ENCODE peak calls at places on chromosomes 12 and 14, in eight cellular contexts. F is BE2C, T is astrocyte, C is sigmoid colon, R is GM12865, J is fibroblast of the aortic adventitia, P is bronchial epithelial cell, A is pancreas. O is an unnamed sample.

GRCh38 chr12:76232013-76232412 is 116.2 kb downstream of the BBS10 start:
- DNase-seq in A (no peak), C (no peak), R (no peak), F (no peak), P (no peak), J (no peak), T (no peak), O (no peak)

GRCh38 chr14:63030113-63030512 is 15.1 kb downstream of the KCNH5 start:
- DNase-seq in A (no peak), C (no peak), R (no peak), T (no peak), P (no peak), J (no peak), F (no peak), O (no peak)

GRCh38 chr14:48568252-48568651 is 892.8 kb upstream of the MDGA2 start:
- DNase-seq in A (no peak), J (no peak), C (no peak), P (no peak), T (no peak), R (no peak), F (no peak), O (no peak)

GRCh38 chr12:94795520-94795919 is 145.2 kb upstream of the TMCC3 start:
- DNase-seq in T (peak; percentile 47), F (no peak), J (peak; percentile 46), R (no peak), C (no peak), P (peak; percentile 65), A (no peak), O (peak; percentile 53)

GRCh38 chr12:32399373-32400113 is at the start of gene FGD4:
- DNase-seq in C (peak; percentile 87), P (peak; percentile 79), A (peak; percentile 94), J (peak; percentile 58), T (peak; percentile 70), R (peak; percentile 73), F (peak; percentile 87), O (peak; percentile 87)

GRCh38 chr12:49051373-49051764 is 9.2 kb downstream of the KMT2D start:
- DNase-seq in F (no peak), T (no peak), C (no peak), R (no peak), J (no peak), P (no peak), A (no peak), O (no peak)

GRCh38 chr14:39015360-39015961 is 87.6 kb downstream of the SEC23A start:
- DNase-seq in C (no peak), T (peak; percentile 25), R (peak; percentile 61), F (peak; percentile 52), J (peak; percentile 69), A (no peak), P (peak; percentile 54), O (peak; percentile 67)

GRCh38 chr12:48351022-48351708 is 446 bp upstream of the ZNF641 start:
- DNase-seq in T (peak; percentile 67), C (peak; percentile 93), R (no peak), F (no peak), A (peak; percentile 69), P (peak; percentile 58), J (peak; percentile 76), O (peak; percentile 91)

GRCh38 chr12:68904351-68904982 is 28.5 kb downstream of the CPM start:
- DNase-seq in P (no peak), C (no peak), J (no peak), F (no peak), T (no peak), R (no peak), A (no peak), O (no peak)

GRCh38 chr14:68686724-68687123 is 106.1 kb downstream of the ZFP36L1 start:
- DNase-seq in C (peak; percentile 14), F (no peak), J (no peak), T (no peak), P (no peak), R (no peak), A (no peak), O (no peak)

GRCh38 chr14:104140213-104140462 is 1.8 kb downstream of the KIF26A start:
- DNase-seq in R (no peak), C (peak; percentile 37), J (no peak), T (no peak), F (peak; percentile 11), P (no peak), A (peak; percentile 1), O (no peak)

GRCh38 chr12:82663893-82664292 is 22.8 kb upstream of the TMTC2 start:
- DNase-seq in T (no peak), J (no peak), C (no peak), R (no peak), F (no peak), P (no peak), A (no peak), O (no peak)

GRCh38 chr14:54447231-54447692 is 6.1 kb upstream of the CNIH1 start:
- DNase-seq in R (no peak), A (no peak), C (no peak), F (no peak), P (peak; percentile 92), J (peak; percentile 53), T (no peak), O (peak; percentile 83)

GRCh38 chr14:31893156-31893813 is 183.8 kb upstream of the ARHGAP5 start:
- DNase-seq in F (no peak), J (no peak), P (no peak), A (no peak), T (peak; percentile 18), C (no peak), R (no peak), O (peak; percentile 21)

GRCh38 chr14:100574642-100575031 is 12.6 kb downstream of the BEGAIN start:
- DNase-seq in C (no peak), A (no peak), P (no peak), T (no peak), J (no peak), F (no peak), R (no peak), O (no peak)

GRCh38 chr14:20818861-20819260 is 16.2 kb upstream of the RNASE1 start:
- DNase-seq in T (no peak), F (no peak), C (no peak), J (no peak), R (no peak), P (no peak), A (no peak), O (no peak)
- TF ChIP-seq CTCF in T (no peak), F (peak; percentile 8), C (no peak), J (no peak), R (no peak), P (no peak), A (no peak), O (no peak)

GRCh38 chr12:119990382-119990874 is 1.4 kb downstream of the BICDL1 start:
- DNase-seq in C (no peak), A (no peak), R (no peak), T (no peak), F (no peak), J (no peak), P (no peak), O (no peak)
- H3K4me3 ChIP-seq in C (no peak overlapping the region), A (peak overlapping the region; percentile 58), R (peak overlapping the region; percentile 38), T (no peak overlapping the region), F (peak overlapping the region; percentile 68), J (no peak overlapping the region), P (peak overlapping the region; percentile 58), O (no peak overlapping the region)

GRCh38 chr12:54010053-54010971 is 1.5 kb downstream of the HOXC8 start:
- DNase-seq in F (no peak), T (no peak), C (no peak), R (no peak), P (no peak), J (no peak), A (no peak), O (no peak)

GRCh38 chr12:54010972-54011664 is 2.3 kb downstream of the HOXC8 start:
- DNase-seq in R (no peak), J (no peak), C (no peak), F (no peak), A (no peak), P (no peak), T (no peak), O (no peak)

GRCh38 chr12:54014315-54015209 is 5.8 kb downstream of the HOXC8 start:
- DNase-seq in P (no peak), C (no peak), A (no peak), T (no peak), F (no peak), J (no peak), R (no peak), O (no peak)

GRCh38 chr12:54011665-54012532 is 3.1 kb downstream of the HOXC8 start:
- DNase-seq in R (no peak), C (no peak), J (no peak), F (no peak), T (no peak), A (no peak), P (no peak), O (no peak)

GRCh38 chr12:54012631-54013398 is 4.0 kb downstream of the HOXC8 start:
- DNase-seq in R (no peak), F (no peak), T (no peak), A (no peak), J (no peak), P (no peak), C (no peak), O (no peak)
- TF ChIP-seq CTCF in R (peak; percentile 14), F (peak; percentile 41), T (no peak), A (no peak), J (no peak), P (no peak), C (no peak), O (peak; percentile 34)

DNA sequence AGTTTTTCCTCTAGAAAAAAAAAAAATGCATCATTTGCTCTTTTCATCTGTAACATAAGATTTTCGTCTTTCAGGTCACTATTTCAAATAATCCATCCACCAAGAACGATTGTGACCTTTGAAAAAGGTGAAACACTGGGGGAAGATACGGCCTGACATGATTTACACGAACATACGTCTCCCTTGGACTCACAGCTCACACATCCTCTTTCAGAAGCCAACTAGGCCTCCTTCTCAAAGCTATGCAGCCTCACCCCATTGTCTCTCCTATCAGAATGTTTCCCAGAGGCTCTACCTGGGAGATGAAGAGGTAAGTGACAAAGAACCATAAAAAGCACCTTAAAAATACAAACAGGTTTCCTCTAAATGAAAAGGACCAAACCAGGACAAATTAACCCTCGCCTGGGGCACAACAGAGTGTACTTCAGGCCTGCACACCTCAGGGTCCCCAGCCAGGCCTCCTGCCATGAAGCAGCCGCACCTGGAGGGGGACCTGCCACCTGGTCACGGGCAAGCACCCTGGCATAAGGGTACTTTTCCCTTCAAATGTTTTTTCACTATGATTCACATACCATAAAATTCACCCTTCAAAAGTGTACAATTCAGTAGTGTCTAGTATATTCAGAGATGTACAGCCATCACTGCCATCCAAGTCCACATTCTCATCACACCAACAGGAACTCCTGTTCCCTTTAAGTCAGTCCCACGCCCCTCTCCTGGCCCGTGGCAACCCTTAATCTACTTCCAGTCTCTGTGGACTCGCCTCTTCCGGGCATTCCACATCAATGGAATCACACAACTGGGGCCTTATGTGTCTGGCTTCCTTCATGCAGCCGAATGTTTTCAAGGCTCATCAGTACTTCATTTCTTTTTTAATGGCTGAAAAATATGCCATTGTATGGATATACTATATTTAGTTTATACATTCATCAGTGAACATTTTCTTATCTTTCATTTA is 5.4 kb downstream of the SLC15A4 start:
- DNase-seq in F (no peak), J (peak; percentile 83), A (no peak), T (peak; percentile 79), R (peak; percentile 83), P (peak; percentile 49), C (peak; percentile 50), O (peak; percentile 68)
- H3K4me3 ChIP-seq in F (no peak overlapping the region), J (peak overlapping the region; percentile 22), A (no peak overlapping the region), T (no peak overlapping the region), R (peak overlapping the region; percentile 95), P (no peak overlapping the region), C (no peak overlapping the region), O (no peak overlapping the region)

GRCh38 chr14:101813833-101814232 is 52.3 kb downstream of the PPP2R5C start:
- DNase-seq in R (no peak), A (no peak), T (no peak), J (no peak), F (no peak), P (no peak), C (no peak), O (no peak)
- TF ChIP-seq CTCF in R (no peak), A (no peak), T (no peak), J (no peak), F (no peak), P (no peak), C (no peak), O (no peak)

GRCh38 chr12:24562761-24563392 is 386.0 kb downstream of the BCAT1 start:
- DNase-seq in A (no peak), T (peak; percentile 45), F (peak; percentile 33), J (peak; percentile 43), R (no peak), C (no peak), P (peak; percentile 8), O (peak; percentile 81)
- H3K4me3 ChIP-seq in A (peak overlapping the region; percentile 60), T (peak overlapping the region; percentile 82), F (peak overlapping the region; percentile 59), J (peak overlapping the region; percentile 88), R (no peak overlapping the region), C (peak overlapping the region; percentile 77), P (peak overlapping the region; percentile 49), O (peak overlapping the region; percentile 93)